ENCODE peak calls at places on chromosomes 5 and 9, in seven cellular contexts. E is IMR-90, M is mesendoderm, X is mesenchymal stem cell, V is H9, U is neuronal stem cell, L is H1. Q is an unnamed sample.

GRCh38 chr9:127130661-127131538 is 8.5 kb upstream of the ANGPTL2 start:
- DNase-seq in U (no peak), M (peak), X (peak), E (peak), L (no peak), V (no peak), Q (peak)

GRCh38 chr9:12503606-12504122 is 189.5 kb upstream of the TYRP1 start:
- DNase-seq in L (no peak), X (peak), M (peak), E (no peak), V (no peak), U (no peak), Q (peak)

GRCh38 chr5:39264528-39264927 is 45.2 kb upstream of the FYB1 start:
- DNase-seq in X (no peak), L (no peak), M (no peak), U (no peak), V (no peak), E (no peak), Q (no peak)

GRCh38 chr5:146662229-146662628 is 146.2 kb upstream of the GPR151 start:
- DNase-seq in U (no peak), V (no peak), X (peak), L (no peak), E (no peak), M (peak), Q (peak)

GRCh38 chr5:43602818-43603534 is at the start of gene NNT:
- DNase-seq in V (peak), E (peak), L (no peak), U (peak), M (peak), X (peak), Q (peak)

GRCh38 chr9:91734371-91734981 is 215.6 kb downstream of the ROR2 start:
- DNase-seq in V (peak), E (peak), U (peak), L (peak), X (peak), M (peak), Q (peak)

GRCh38 chr5:87560528-87560927 is 147.8 kb upstream of the CCNH start:
- DNase-seq in M (no peak), L (no peak), E (no peak), X (no peak), V (no peak), U (no peak), Q (no peak)

GRCh38 chr9:34554211-34555001 is 31.6 kb upstream of the ENHO start:
- DNase-seq in L (no peak), U (no peak), E (no peak), X (no peak), M (peak), V (no peak), Q (no peak)

GRCh38 chr9:123609844-123610243 is 253.8 kb downstream of the CRB2 start:
- DNase-seq in L (no peak), U (no peak), E (no peak), X (no peak), V (no peak), M (no peak), Q (no peak)

GRCh38 chr9:99820330-99821186 is 1.1 kb upstream of the NR4A3 start:
- DNase-seq in M (no peak), E (peak), X (peak), U (no peak), V (no peak), L (no peak), Q (peak)

GRCh38 chr5:167658890-167659289 is 632.6 kb upstream of the WWC1 start:
- DNase-seq in X (peak), E (peak), V (no peak), M (no peak), L (no peak), U (no peak), Q (no peak)

GRCh38 chr9:119365291-119366027 is 3.8 kb downstream of the BRINP1 start:
- DNase-seq in V (peak), M (peak), U (peak), L (peak), X (peak), E (no peak), Q (peak)

GRCh38 chr9:27340876-27341540 is 44.1 kb upstream of the EQTN start:
- DNase-seq in E (no peak), M (no peak), U (peak), V (no peak), X (no peak), L (no peak), Q (no peak)

GRCh38 chr5:53418844-53419243 is 61.6 kb upstream of the FST start:
- DNase-seq in L (no peak), M (no peak), E (peak), U (no peak), X (peak), V (no peak), Q (no peak)

GRCh38 chr9:123421801-123422455 is 65.9 kb downstream of the CRB2 start:
- DNase-seq in L (no peak), E (no peak), V (no peak), U (no peak), X (no peak), M (peak), Q (peak)

GRCh38 chr9:132108728-132109127 is 29.1 kb upstream of the MED27 start:
- DNase-seq in U (no peak), E (no peak), V (no peak), X (no peak), M (no peak), L (no peak), Q (no peak)

GRCh38 chr5:127935398-127935797 is 148.2 kb upstream of the SLC12A2 start:
- DNase-seq in E (no peak), L (no peak), U (no peak), V (no peak), M (no peak), X (no peak), Q (no peak)

GRCh38 chr9:136962701-136963248 is 10.7 kb downstream of the LCN12 start:
- DNase-seq in V (no peak), M (no peak), E (no peak), L (no peak), X (no peak), U (no peak), Q (no peak)

GRCh38 chr9:136963341-136963740 is 11.3 kb downstream of the LCN12 start:
- DNase-seq in V (no peak), M (no peak), X (no peak), L (no peak), E (no peak), U (no peak), Q (no peak)

GRCh38 chr9:136963751-136964150 is 11.7 kb downstream of the LCN12 start:
- DNase-seq in U (no peak), M (no peak), V (no peak), E (no peak), L (no peak), X (no peak), Q (peak)

GRCh38 chr9:136964833-136965422 is 12.4 kb upstream of the PTGDS start:
- DNase-seq in V (no peak), M (no peak), L (no peak), X (no peak), E (no peak), U (no peak), Q (no peak)

DNA sequence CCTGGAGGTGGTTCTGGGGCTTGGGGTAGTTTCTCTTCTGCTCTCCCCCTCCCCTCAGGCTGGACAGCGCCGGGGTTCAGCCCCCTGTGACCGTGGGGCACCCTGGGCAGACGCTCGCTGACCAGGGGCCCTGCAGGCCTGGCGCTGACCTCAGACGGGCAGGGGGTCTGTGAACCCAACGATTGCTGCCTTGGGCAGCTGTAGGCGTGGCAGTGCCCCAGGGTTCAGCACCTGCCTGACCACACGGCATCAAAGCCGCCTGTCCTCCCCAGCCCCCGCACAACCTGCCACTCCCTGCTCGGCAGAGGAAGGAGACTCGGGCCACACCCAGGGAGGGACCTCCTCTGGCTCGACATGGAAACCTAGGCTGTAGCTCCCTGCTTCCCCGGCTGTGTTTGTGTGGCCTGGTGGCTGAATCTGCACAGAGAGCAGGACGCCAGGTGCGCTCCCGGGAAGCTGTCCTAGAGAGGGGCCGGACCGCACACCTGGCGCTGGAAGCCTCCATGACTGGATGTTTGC is 12.2 kb downstream of the LCN12 start:
- DNase-seq in X (no peak), U (no peak), E (no peak), M (no peak), V (no peak), L (no peak), Q (no peak)
- H2BK5ac ChIP-seq in X (no peak), U (peak), E (no peak), M (no peak), V (no peak), L (no peak), Q (no peak)

DNA sequence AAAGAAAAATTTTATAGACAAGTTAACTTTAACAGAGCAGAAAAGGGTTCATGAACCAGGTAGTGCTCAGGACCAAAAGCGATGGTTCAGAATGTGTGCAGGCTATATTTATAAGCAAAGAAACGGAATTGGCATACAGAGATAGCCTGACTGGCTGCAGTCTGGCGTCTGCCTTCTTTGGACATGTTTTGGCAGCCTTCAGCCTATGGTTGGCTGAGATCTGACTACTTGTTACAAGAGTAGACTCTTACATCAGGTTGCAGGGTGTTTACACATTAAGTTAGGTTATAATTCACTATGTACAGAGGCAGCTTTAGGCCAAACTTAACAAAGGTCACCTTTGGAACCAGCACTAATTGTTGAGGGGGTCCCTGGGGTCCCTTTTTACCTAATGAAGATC is 7.0 kb downstream of the NOP16 start:
- DNase-seq in V (no peak), L (no peak), U (no peak), E (peak), X (no peak), M (no peak), Q (no peak)
- H2BK5ac ChIP-seq in V (no peak), L (no peak), U (no peak), E (no peak), X (no peak), M (no peak), Q (no peak)

DNA sequence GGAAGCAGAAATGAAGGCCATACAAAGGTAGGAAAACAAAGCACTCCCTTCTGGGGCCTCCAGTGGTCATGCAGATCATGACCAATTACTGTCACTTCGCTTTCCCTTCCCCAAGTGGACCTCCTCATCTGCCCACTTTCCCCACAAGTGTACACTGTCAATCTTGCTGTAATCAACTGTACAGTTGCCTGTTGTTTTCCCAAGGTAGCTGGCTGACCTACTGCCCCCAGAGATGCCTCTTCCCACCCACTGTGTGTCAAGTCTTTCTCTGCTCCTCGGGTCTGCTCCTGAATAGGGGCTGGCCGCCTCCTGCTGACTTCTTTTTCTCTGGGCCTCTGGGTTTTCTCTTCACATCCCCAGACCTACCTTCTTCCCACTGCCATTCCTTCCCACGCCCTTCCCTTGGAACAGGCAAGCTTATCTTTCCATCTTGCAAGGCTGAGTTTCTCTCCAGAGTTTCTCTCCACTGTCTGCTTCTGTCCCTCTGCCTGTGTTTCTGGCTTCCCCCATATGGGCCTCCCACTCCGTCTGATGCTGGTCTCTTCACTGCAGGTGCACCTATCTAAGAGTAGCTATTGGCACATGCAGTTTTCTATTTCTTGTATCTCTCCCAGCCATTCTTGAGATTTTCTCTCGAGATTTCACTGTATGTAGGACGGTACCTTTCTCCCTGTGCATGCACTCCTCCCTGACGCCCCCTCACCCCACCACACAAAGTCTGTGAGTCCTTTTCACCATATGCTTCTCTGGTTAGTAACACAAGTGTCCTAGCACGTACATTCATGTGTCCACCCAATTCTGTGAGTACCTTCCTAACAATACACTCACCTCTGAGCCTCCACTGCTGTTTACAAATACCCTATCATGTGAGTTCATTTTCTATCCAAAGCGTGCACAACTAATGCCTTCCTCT is 2.3 kb downstream of the ELL2 start:
- DNase-seq in M (no peak), X (peak), U (no peak), E (peak), V (peak), L (no peak), Q (peak)
- H2BK5ac ChIP-seq in M (no peak), X (no peak), U (no peak), E (peak), V (no peak), L (no peak), Q (no peak)

GRCh38 chr5:104080646-104081175 is 518.1 kb upstream of the NUDT12 start:
- DNase-seq in M (no peak), U (no peak), L (no peak), X (no peak), E (no peak), V (no peak), Q (no peak)

GRCh38 chr5:104081232-104081631 is 518.6 kb upstream of the NUDT12 start:
- DNase-seq in L (no peak), U (no peak), M (no peak), X (no peak), V (no peak), E (no peak), Q (no peak)

GRCh38 chr5:104082754-104083153 is 520.2 kb upstream of the NUDT12 start:
- DNase-seq in L (no peak), X (no peak), U (no peak), E (no peak), M (no peak), V (no peak), Q (no peak)

GRCh38 chr5:104088876-104089778 is 526.5 kb upstream of the NUDT12 start:
- DNase-seq in V (no peak), X (peak), M (peak), U (no peak), E (no peak), L (no peak), Q (no peak)

DNA sequence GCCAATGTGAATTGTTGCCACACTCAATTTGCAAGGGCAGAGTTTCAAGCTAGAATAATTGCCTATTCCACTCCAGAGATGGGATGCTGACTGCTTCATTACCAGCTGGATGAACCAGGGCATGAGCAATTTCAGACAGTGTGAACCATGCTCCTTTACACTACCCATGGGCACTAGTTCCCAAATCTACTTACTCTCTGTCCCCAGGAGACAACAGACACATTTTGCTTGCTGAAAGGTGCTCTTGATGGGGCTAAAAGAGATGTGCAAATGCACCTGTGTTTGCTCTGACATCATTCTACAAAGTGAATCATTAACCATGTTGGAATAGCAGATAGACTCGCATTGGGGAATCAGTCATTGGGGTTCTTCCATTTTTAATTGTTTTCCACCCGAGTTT is 522.3 kb upstream of the NUDT12 start:
- DNase-seq in X (no peak), M (no peak), U (no peak), L (no peak), V (no peak), E (no peak), Q (no peak)
- H2BK5ac ChIP-seq in X (no peak), M (no peak), U (no peak), L (no peak), V (no peak), E (no peak), Q (no peak)

GRCh38 chr5:148163345-148163744 is 5.0 kb upstream of the SPINK14 start:
- DNase-seq in U (no peak), V (no peak), M (no peak), L (no peak), E (no peak), X (no peak), Q (no peak)
- H2BK5ac ChIP-seq in U (no peak), V (no peak), M (no peak), L (no peak), E (no peak), X (no peak), Q (no peak)

DNA sequence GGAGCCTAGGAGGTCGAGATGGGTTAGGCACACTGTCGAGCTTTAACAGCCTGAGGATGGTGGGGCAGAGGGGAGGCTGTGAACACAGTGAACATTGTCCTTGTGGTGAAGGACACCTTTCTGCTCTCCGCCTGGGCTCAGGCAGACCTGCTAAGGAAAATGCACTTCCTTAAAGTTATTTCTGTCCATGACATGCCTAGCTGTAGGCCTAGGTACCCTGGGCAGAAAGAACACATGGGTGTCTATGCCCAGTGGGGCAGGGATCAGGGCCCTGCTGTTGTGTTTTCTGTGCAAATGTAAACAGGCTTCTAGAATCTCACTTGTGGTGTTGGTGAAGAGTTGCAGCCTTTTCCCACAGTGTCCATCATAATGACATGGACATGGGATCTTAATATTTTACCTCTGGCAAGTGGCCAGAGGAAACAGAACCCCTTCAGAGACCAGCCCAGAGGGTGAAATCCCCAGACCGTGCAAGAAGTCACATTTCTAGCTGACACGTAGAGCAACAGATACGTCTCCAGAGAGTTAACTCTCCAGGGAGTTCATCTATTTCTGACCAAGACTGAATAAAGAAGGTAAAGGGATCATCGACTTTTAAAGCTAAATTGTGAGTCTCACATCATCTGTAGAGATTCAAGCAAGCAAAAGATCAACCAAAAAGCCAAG is 79.2 kb downstream of the C9orf152 start:
- DNase-seq in V (no peak), U (no peak), E (no peak), X (peak), M (no peak), L (no peak), Q (no peak)
- H2BK5ac ChIP-seq in V (no peak), U (no peak), E (peak), X (no peak), M (no peak), L (no peak), Q (no peak)

Q was measured in trophoblast cell.